ENCODE peak calls at places on chromosomes 7 and 10, in four cellular contexts. G is HCEC 1CT, F is AG08395, R is nucleus accumbens. J is an unnamed sample.

GRCh38 chr10:12984165-12984747 is 17.3 kb downstream of the CCDC3 start:
- DNase-seq in R (no peak), G (peak), F (no peak), J (no peak)

GRCh38 chr10:131880016-131880590 is 20.7 kb upstream of the PPP2R2D start:
- DNase-seq in G (no peak), F (no peak), R (no peak), J (no peak)

GRCh38 chr7:99504281-99504602 is 220 bp upstream of the ZKSCAN5 start:
- DNase-seq in G (no peak), R (no peak), F (peak), J (peak)

GRCh38 chr10:78255796-78256638 is 222.4 kb downstream of the RPS24 start:
- DNase-seq in G (peak), R (no peak), F (peak), J (no peak)

GRCh38 chr10:116636976-116637375 is 16.2 kb downstream of the PNLIPRP2 start:
- DNase-seq in R (no peak), F (no peak), G (no peak), J (no peak)

GRCh38 chr7:18626717-18627116 is 131.2 kb downstream of the HDAC9 start:
- DNase-seq in G (no peak), F (no peak), R (no peak), J (no peak)

GRCh38 chr7:81441750-81442149 is 328.1 kb downstream of the HGF start:
- DNase-seq in R (no peak), F (no peak), G (no peak), J (no peak)

GRCh38 chr10:33098966-33099663 is 141.1 kb upstream of the ITGB1 start:
- DNase-seq in F (no peak), R (no peak), G (peak), J (no peak)

GRCh38 chr10:43259248-43259980 is 7.5 kb downstream of the RASGEF1A start:
- DNase-seq in G (no peak), R (no peak), F (no peak), J (peak)

GRCh38 chr7:44131173-44132009 is 8.0 kb upstream of the POLD2 start:
- DNase-seq in R (no peak), G (peak), F (no peak), J (no peak)

GRCh38 chr10:79081353-79082034 is 12.7 kb downstream of the ZMIZ1 start:
- DNase-seq in R (no peak), G (peak), F (peak), J (no peak)

GRCh38 chr10:79045566-79046175 is 23.1 kb upstream of the ZMIZ1 start:
- DNase-seq in R (no peak), G (no peak), F (no peak), J (peak)

GRCh38 chr7:41107938-41108448 is 594.9 kb downstream of the INHBA start:
- DNase-seq in G (peak), F (no peak), R (no peak), J (no peak)

GRCh38 chr7:106386958-106387357 is 102.2 kb upstream of the NAMPT start:
- DNase-seq in G (no peak), F (no peak), R (no peak), J (no peak)

GRCh38 chr7:47483604-47484273 is 98.2 kb downstream of the TNS3 start:
- DNase-seq in G (peak), F (no peak), R (no peak), J (no peak)

GRCh38 chr7:30575910-30576309 is 18.8 kb upstream of the GARS1 start:
- DNase-seq in F (no peak), G (no peak), R (no peak), J (no peak)

GRCh38 chr7:157824011-157824818 is 487.4 kb downstream of the DNAJB6 start:
- DNase-seq in R (no peak), G (no peak), F (no peak), J (no peak)

GRCh38 chr7:35571596-35572240 is 123.2 kb downstream of the HERPUD2 start:
- DNase-seq in F (no peak), G (no peak), R (no peak), J (no peak)

GRCh38 chr10:93542358-93542791 is 24.1 kb upstream of the FFAR4 start:
- DNase-seq in F (peak), G (peak), R (no peak), J (no peak)

GRCh38 chr7:936131-937054 is 18.1 kb downstream of the ADAP1 start:
- DNase-seq in F (peak), R (no peak), G (no peak), J (no peak)

GRCh38 chr10:76302491-76302890 is 871.1 kb downstream of the LRMDA start:
- DNase-seq in G (no peak), F (no peak), R (no peak), J (no peak)